ENCODE peak calls at places on chromosomes 3 and 15, in seven cellular contexts. C, T, J, Y, X, W and E are unnamed samples.

GRCh38 chr15:93200448-93201226 is 111.6 kb upstream of the RGMA start:
- DNase-seq in C (no peak), T (no peak), J (no peak), Y (no peak), X (no peak), W (no peak), E (no peak)

GRCh38 chr15:32029409-32029861 is 880 bp upstream of the CHRNA7 start:
- DNase-seq in C (peak), T (peak), J (no peak), Y (no peak), X (no peak), W (no peak), E (peak)

GRCh38 chr3:87246662-87247061 is 19.6 kb downstream of the CHMP2B start:
- DNase-seq in C (no peak), T (no peak), J (no peak), Y (no peak), X (no peak), W (no peak), E (no peak)

GRCh38 chr3:80688814-80689213 is 921.0 kb upstream of the ROBO1 start:
- DNase-seq in C (no peak), T (no peak), J (peak), Y (no peak), X (peak), W (no peak), E (peak)

GRCh38 chr3:49883992-49884391 is 14.3 kb upstream of the CAMKV start:
- DNase-seq in C (no peak), T (no peak), J (no peak), Y (no peak), X (no peak), W (no peak), E (no peak)

GRCh38 chr3:71374582-71374981 is 208.9 kb downstream of the FOXP1 start:
- DNase-seq in C (no peak), T (no peak), J (no peak), Y (no peak), X (no peak), W (no peak), E (no peak)

GRCh38 chr3:9769426-9770275 is at the start of gene CAMK1:
- DNase-seq in C (peak), T (no peak), J (peak), Y (peak), X (peak), W (peak), E (peak)

GRCh38 chr3:12187448-12188327 is 29.0 kb upstream of the TIMP4 start:
- DNase-seq in C (peak), T (no peak), J (no peak), Y (peak), X (peak), W (peak), E (peak)

GRCh38 chr3:8869613-8870012 is 93.7 kb downstream of the RAD18 start:
- DNase-seq in C (no peak), T (no peak), J (no peak), Y (no peak), X (peak), W (no peak), E (no peak)

GRCh38 chr15:67839358-67839928 is 402 bp downstream of the RNU6-1 start:
- DNase-seq in C (no peak), T (no peak), J (peak), Y (no peak), X (peak), W (peak), E (peak)

GRCh38 chr3:45547764-45548683 is 46.5 kb upstream of the LIMD1 start:
- DNase-seq in C (no peak), T (no peak), J (no peak), Y (no peak), X (no peak), W (no peak), E (no peak)

GRCh38 chr3:136802481-136802996 is 16.4 kb upstream of the SLC35G2 start:
- DNase-seq in C (no peak), T (peak), J (no peak), Y (no peak), X (peak), W (no peak), E (peak)

GRCh38 chr15:33200903-33201302 is 6.4 kb upstream of the FMN1 start:
- DNase-seq in C (no peak), T (no peak), J (no peak), Y (no peak), X (no peak), W (no peak), E (no peak)

GRCh38 chr3:133248389-133248788 is 151.5 kb upstream of the BFSP2 start:
- DNase-seq in C (no peak), T (no peak), J (no peak), Y (no peak), X (no peak), W (no peak), E (no peak)

GRCh38 chr3:33940149-33940548 is 141.7 kb downstream of the PDCD6IP start:
- DNase-seq in C (no peak), T (no peak), J (no peak), Y (no peak), X (peak), W (no peak), E (no peak)

GRCh38 chr15:51874751-51875644 is 45.5 kb downstream of the TMOD3 start:
- DNase-seq in C (no peak), T (no peak), J (no peak), Y (no peak), X (peak), W (no peak), E (no peak)

GRCh38 chr15:31292391-31293020 is 34.1 kb upstream of the KLF13 start:
- DNase-seq in C (peak), T (no peak), J (no peak), Y (no peak), X (no peak), W (no peak), E (peak)

GRCh38 chr3:161600185-161600584 is 103.6 kb downstream of the OTOL1 start:
- DNase-seq in C (no peak), T (no peak), J (peak), Y (no peak), X (no peak), W (no peak), E (no peak)

GRCh38 chr3:101219842-101220560 is 100.4 kb downstream of the IMPG2 start:
- DNase-seq in C (no peak), T (no peak), J (no peak), Y (no peak), X (no peak), W (no peak), E (no peak)

GRCh38 chr3:157857461-157857860 is 248.8 kb downstream of the SHOX2 start:
- DNase-seq in C (no peak), T (no peak), J (no peak), Y (no peak), X (no peak), W (no peak), E (no peak)

GRCh38 chr3:178562143-178562868 is 26.1 kb downstream of the KCNMB2 start:
- DNase-seq in C (no peak), T (no peak), J (no peak), Y (no peak), X (peak), W (no peak), E (no peak)